ENCODE peak calls at places on chromosomes 5 and 9, in six cellular contexts. Q is RCC 7860, D is chondrocyte, S is LoVo, P is GM18507, W is posterior cingulate gyrus. J is an unnamed sample.

GRCh38 chr9:38359689-38360385 is 32.7 kb upstream of the ALDH1B1 start:
- DNase-seq in D (no peak), W (no peak), Q (no peak), P (no peak), S (no peak), J (no peak)

GRCh38 chr5:138603521-138603920 is 28.3 kb upstream of the HSPA9 start:
- DNase-seq in D (no peak), S (no peak), Q (peak), W (no peak), P (no peak), J (peak)

GRCh38 chr5:77777281-77777892 is 1.2 kb upstream of the TBCA start:
- DNase-seq in W (no peak), D (no peak), Q (no peak), P (no peak), S (peak), J (no peak)

GRCh38 chr9:129340427-129341196 is 162.6 kb upstream of the IER5L start:
- DNase-seq in W (no peak), S (no peak), Q (no peak), P (no peak), D (no peak), J (no peak)

GRCh38 chr5:53069626-53070025 is 39.9 kb downstream of the MOCS2 start:
- DNase-seq in P (no peak), Q (peak), D (no peak), S (no peak), W (no peak), J (peak)

GRCh38 chr5:140148508-140148907 is 22.8 kb downstream of the IGIP start:
- DNase-seq in D (no peak), Q (no peak), S (no peak), W (no peak), P (no peak), J (no peak)

GRCh38 chr5:82019342-82020138 is 47.7 kb downstream of the ATG10 start:
- DNase-seq in D (no peak), S (no peak), Q (no peak), W (no peak), P (no peak), J (no peak)

GRCh38 chr5:71658916-71659661 is 60.0 kb upstream of the CARTPT start:
- DNase-seq in Q (no peak), W (no peak), D (no peak), P (no peak), S (no peak), J (no peak)

GRCh38 chr9:92506184-92506857 is 24.0 kb upstream of the ASPN start:
- DNase-seq in D (no peak), P (no peak), W (no peak), Q (no peak), S (no peak), J (no peak)

J was measured in kidney epithelial cell.